ENCODE peak calls at places on chromosomes 4 and X, in ten cellular contexts. N, G, F, T, X, J, C, Y, O and U are unnamed samples.

GRCh38 chrX:131802836-131803626 is 220.1 kb upstream of the STK26 start:
- DNase-seq in N (no peak), G (no peak), F (peak; percentile 52), T (peak; percentile 88), X (no peak), J (no peak), C (no peak), Y (no peak), O (peak; percentile 82), U (peak; percentile 5)

GRCh38 chrX:11269996-11270395 is 23.2 kb upstream of the AMELX start:
- DNase-seq in N (no peak), G (no peak), F (no peak), T (no peak), X (no peak), J (no peak), C (no peak), Y (no peak), O (no peak), U (no peak)

GRCh38 chrX:103338663-103339062 is 8.6 kb downstream of the TCEAL7 start:
- DNase-seq in N (no peak), G (no peak), F (no peak), T (no peak), X (no peak), J (no peak), C (no peak), Y (no peak), O (no peak), U (no peak)

GRCh38 chrX:46547857-46548256 is 2.6 kb upstream of the ZNF674 start:
- DNase-seq in N (no peak), G (peak; percentile 81), F (no peak), T (no peak), X (no peak), J (no peak), C (no peak), Y (no peak), O (no peak), U (no peak)

GRCh38 chrX:87299563-87300160 is 217.9 kb upstream of the KLHL4 start:
- DNase-seq in N (no peak), G (peak; percentile 19), F (no peak), T (no peak), X (no peak), J (no peak), C (no peak), Y (no peak), O (no peak), U (no peak)

GRCh38 chrX:129423191-129423590 is 100.1 kb downstream of the SMARCA1 start:
- DNase-seq in N (no peak), G (no peak), F (no peak), T (no peak), X (no peak), J (no peak), C (no peak), Y (no peak), O (no peak), U (no peak)

GRCh38 chr4:99885063-99885664 is 9.1 kb downstream of the LAMTOR3 start:
- DNase-seq in N (peak; percentile 18), G (peak; percentile 61), F (no peak), T (no peak), X (no peak), J (no peak), C (no peak), Y (no peak), O (no peak), U (peak; percentile 11)

GRCh38 chr4:113951263-113951662 is 28.2 kb downstream of the ARSJ start:
- DNase-seq in N (no peak), G (no peak), F (no peak), T (no peak), X (no peak), J (no peak), C (no peak), Y (no peak), O (peak; percentile 22), U (no peak)

GRCh38 chr4:180521181-180521580 is 1722.0 kb upstream of the TENM3 start:
- DNase-seq in N (no peak), G (no peak), F (no peak), T (no peak), X (no peak), J (no peak), C (no peak), Y (no peak), O (no peak), U (no peak)

GRCh38 chr4:2934813-2935761 is 28.1 kb downstream of the NOP14 start:
- DNase-seq in N (peak; percentile 61), G (peak; percentile 94), F (peak; percentile 96), T (peak; percentile 99), X (peak; percentile 95), J (no peak), C (peak; percentile 96), Y (peak; percentile 97), O (peak; percentile 99), U (peak; percentile 51)

GRCh38 chr4:129353490-129353889 is 257.5 kb downstream of the C4orf33 start:
- DNase-seq in N (no peak), G (no peak), F (no peak), T (no peak), X (no peak), J (no peak), C (no peak), Y (no peak), O (no peak), U (no peak)

GRCh38 chr4:76690906-76691275 is 207.1 kb downstream of the SOWAHB start:
- DNase-seq in N (no peak), G (no peak), F (no peak), T (no peak), X (no peak), J (no peak), C (no peak), Y (no peak), O (no peak), U (no peak)

GRCh38 chr4:109915385-109916002 is 2.8 kb downstream of the EGF start:
- DNase-seq in N (no peak), G (peak; percentile 17), F (no peak), T (no peak), X (no peak), J (no peak), C (no peak), Y (no peak), O (no peak), U (no peak)

GRCh38 chr4:15343581-15343980 is 84.3 kb upstream of the C1QTNF7 start:
- DNase-seq in N (no peak), G (no peak), F (no peak), T (no peak), X (no peak), J (no peak), C (no peak), Y (no peak), O (no peak), U (no peak)

GRCh38 chr4:772118-772517 is 53.8 kb downstream of the CPLX1 start:
- DNase-seq in N (no peak), G (no peak), F (no peak), T (no peak), X (no peak), J (no peak), C (no peak), Y (no peak), O (no peak), U (no peak)

GRCh38 chrX:7926501-7926900 is 712 bp downstream of the PNPLA4 start:
- DNase-seq in N (no peak), G (peak; percentile 55), F (no peak), T (no peak), X (no peak), J (no peak), C (no peak), Y (no peak), O (no peak), U (no peak)

GRCh38 chrX:54786972-54787371 is 11.1 kb downstream of the ITIH6 start:
- DNase-seq in N (peak; percentile 13), G (peak; percentile 36), F (peak; percentile 15), T (no peak), X (no peak), J (no peak), C (no peak), Y (peak; percentile 3), O (peak; percentile 39), U (no peak)

GRCh38 chr4:168882650-168883233 is 127.3 kb downstream of the CBR4 start:
- DNase-seq in N (no peak), G (peak; percentile 77), F (no peak), T (no peak), X (no peak), J (no peak), C (no peak), Y (no peak), O (no peak), U (no peak)

GRCh38 chr4:186605261-186605865 is 50.0 kb upstream of the MTNR1A start:
- DNase-seq in N (no peak), G (no peak), F (no peak), T (no peak), X (no peak), J (no peak), C (no peak), Y (no peak), O (no peak), U (no peak)

GRCh38 chr4:79682161-79682560 is 274.1 kb upstream of the GK2 start:
- DNase-seq in N (no peak), G (peak; percentile 7), F (no peak), T (no peak), X (no peak), J (no peak), C (no peak), Y (no peak), O (no peak), U (no peak)

GRCh38 chr4:39621582-39621981 is 17.1 kb downstream of the SMIM14 start:
- DNase-seq in N (no peak), G (peak; percentile 74), F (no peak), T (no peak), X (no peak), J (no peak), C (no peak), Y (no peak), O (no peak), U (no peak)

GRCh38 chr4:187218705-187219245 is 495.1 kb upstream of the FAT1 start:
- DNase-seq in N (no peak), G (no peak), F (no peak), T (no peak), X (no peak), J (no peak), C (no peak), Y (no peak), O (no peak), U (no peak)

GRCh38 chr4:57154191-57154590 is 44.0 kb upstream of the IGFBP7 start:
- DNase-seq in N (no peak), G (peak; percentile 19), F (no peak), T (no peak), X (no peak), J (no peak), C (no peak), Y (no peak), O (no peak), U (no peak)

GRCh38 chrX:68693481-68694410 is 46.3 kb downstream of the STARD8 start:
- DNase-seq in N (no peak), G (peak; percentile 18), F (no peak), T (peak; percentile 86), X (peak; percentile 45), J (no peak), C (no peak), Y (no peak), O (peak; percentile 58), U (no peak)

GRCh38 chr4:84035568-84035967 is 463.5 kb downstream of the NKX6-1 start:
- DNase-seq in N (no peak), G (peak; percentile 36), F (no peak), T (no peak), X (no peak), J (no peak), C (no peak), Y (no peak), O (no peak), U (no peak)

GRCh38 chr4:150160473-150160872 is 82.2 kb downstream of the DCLK2 start:
- DNase-seq in N (no peak), G (peak; percentile 29), F (no peak), T (no peak), X (no peak), J (no peak), C (no peak), Y (no peak), O (no peak), U (no peak)

GRCh38 chr4:16124232-16124631 is 40.4 kb upstream of the PROM1 start:
- DNase-seq in N (no peak), G (no peak), F (no peak), T (no peak), X (no peak), J (no peak), C (no peak), Y (no peak), O (no peak), U (no peak)

GRCh38 chrX:23656684-23657083 is 10.6 kb upstream of the PRDX4 start:
- DNase-seq in N (no peak), G (peak; percentile 30), F (no peak), T (no peak), X (no peak), J (no peak), C (no peak), Y (no peak), O (no peak), U (no peak)